ENCODE peak calls at places on chromosomes 11 and 22, in nine cellular contexts. B is prostate gland; V is tibial artery; A is GM12865; Y is left lung; U is Jurkat, Clone E6-1; I is NT2/D1; O is cardiac fibroblast; P is astrocyte of the cerebellum. W is an unnamed sample.

GRCh38 chr11:113131036-113131775 is 170.0 kb downstream of the NCAM1 start:
- DNase-seq in B (no peak), V (no peak), A (no peak), Y (no peak), U (no peak), I (no peak), O (no peak), P (no peak), W (no peak)

GRCh38 chr11:47399860-47400812 is 8.3 kb upstream of the SLC39A13 start:
- DNase-seq in B (no peak), V (no peak), A (peak; percentile 59), Y (no peak), U (peak; percentile 15), I (no peak), O (no peak), P (no peak), W (no peak)

GRCh38 chr22:38862375-38863329 is 9.4 kb downstream of the CBX6 start:
- DNase-seq in B (no peak), V (peak; percentile 89), A (no peak), Y (no peak), U (no peak), I (no peak), O (peak; percentile 72), P (no peak), W (no peak)

GRCh38 chr11:34650528-34650927 is 29.6 kb downstream of the EHF start:
- DNase-seq in B (no peak), V (no peak), A (peak; percentile 94), Y (peak; percentile 53), U (peak; percentile 93), I (no peak), O (peak; percentile 60), P (peak; percentile 76), W (no peak)

GRCh38 chr11:108221981-108222685 is at the start of gene NPAT:
- DNase-seq in B (no peak), V (peak; percentile 70), A (peak; percentile 53), Y (no peak), U (no peak), I (peak; percentile 11), O (no peak), P (no peak), W (no peak)

GRCh38 chr11:35658028-35658948 is 4.3 kb upstream of the TRIM44 start:
- DNase-seq in B (no peak), V (no peak), A (no peak), Y (no peak), U (no peak), I (no peak), O (no peak), P (no peak), W (no peak)

GRCh38 chr11:124718801-124719200 is 20.9 kb upstream of the NRGN start:
- DNase-seq in B (no peak), V (no peak), A (no peak), Y (no peak), U (no peak), I (no peak), O (no peak), P (no peak), W (no peak)

GRCh38 chr11:40306938-40307548 is 1152.4 kb downstream of the LRRC4C start:
- DNase-seq in B (no peak), V (no peak), A (peak; percentile 46), Y (no peak), U (peak; percentile 30), I (peak; percentile 40), O (peak; percentile 64), P (peak; percentile 28), W (no peak)

GRCh38 chr11:1296287-1296686 is 13.1 kb downstream of the TOLLIP start:
- DNase-seq in B (no peak), V (no peak), A (no peak), Y (peak; percentile 16), U (no peak), I (no peak), O (no peak), P (no peak), W (no peak)

GRCh38 chr22:44576311-44577260 is 78.6 kb upstream of the RTL6 start:
- DNase-seq in B (no peak), V (peak; percentile 39), A (no peak), Y (peak; percentile 27), U (no peak), I (no peak), O (no peak), P (no peak), W (no peak)

GRCh38 chr22:44597616-44598015 is 99.6 kb upstream of the RTL6 start:
- DNase-seq in B (no peak), V (no peak), A (no peak), Y (no peak), U (no peak), I (no peak), O (no peak), P (no peak), W (no peak)

GRCh38 chr22:48619721-48620120 is 1208.0 kb downstream of the BRD1 start:
- DNase-seq in B (no peak), V (no peak), A (no peak), Y (no peak), U (no peak), I (no peak), O (no peak), P (no peak), W (no peak)

GRCh38 chr22:47787501-47788227 is 1025.2 kb downstream of the TBC1D22A start:
- DNase-seq in B (no peak), V (no peak), A (no peak), Y (no peak), U (no peak), I (no peak), O (no peak), P (no peak), W (no peak)

GRCh38 chr11:19259487-19260345 is 19.0 kb upstream of the E2F8 start:
- DNase-seq in B (peak; percentile 32), V (peak; percentile 73), A (peak; percentile 71), Y (peak; percentile 47), U (peak; percentile 51), I (no peak), O (peak; percentile 71), P (peak; percentile 13), W (no peak)
- H3K4me3 ChIP-seq in B (no peak overlapping the region), V (peak overlapping the region; percentile 13), A (no peak overlapping the region), Y (no peak overlapping the region), U (no peak overlapping the region), I (no peak overlapping the region), O (no peak overlapping the region), P (no peak overlapping the region), W (peak overlapping the region; percentile 48)

GRCh38 chr11:114164546-114164945 is 105.0 kb downstream of the ZBTB16 start:
- DNase-seq in B (no peak), V (no peak), A (no peak), Y (no peak), U (no peak), I (no peak), O (no peak), P (no peak), W (no peak)
- H3K4me3 ChIP-seq in B (no peak overlapping the region), V (no peak overlapping the region), A (no peak overlapping the region), Y (no peak overlapping the region), U (no peak overlapping the region), I (no peak overlapping the region), O (no peak overlapping the region), P (no peak overlapping the region), W (no peak overlapping the region)

GRCh38 chr11:11468919-11469318 is 115.9 kb upstream of the CSNK2A3 start:
- DNase-seq in B (no peak), V (peak; percentile 83), A (no peak), Y (no peak), U (no peak), I (no peak), O (no peak), P (no peak), W (no peak)
- H3K4me3 ChIP-seq in B (no peak overlapping the region), V (no peak overlapping the region), A (no peak overlapping the region), Y (no peak overlapping the region), U (no peak overlapping the region), I (no peak overlapping the region), O (no peak overlapping the region), P (no peak overlapping the region), W (no peak overlapping the region)

DNA sequence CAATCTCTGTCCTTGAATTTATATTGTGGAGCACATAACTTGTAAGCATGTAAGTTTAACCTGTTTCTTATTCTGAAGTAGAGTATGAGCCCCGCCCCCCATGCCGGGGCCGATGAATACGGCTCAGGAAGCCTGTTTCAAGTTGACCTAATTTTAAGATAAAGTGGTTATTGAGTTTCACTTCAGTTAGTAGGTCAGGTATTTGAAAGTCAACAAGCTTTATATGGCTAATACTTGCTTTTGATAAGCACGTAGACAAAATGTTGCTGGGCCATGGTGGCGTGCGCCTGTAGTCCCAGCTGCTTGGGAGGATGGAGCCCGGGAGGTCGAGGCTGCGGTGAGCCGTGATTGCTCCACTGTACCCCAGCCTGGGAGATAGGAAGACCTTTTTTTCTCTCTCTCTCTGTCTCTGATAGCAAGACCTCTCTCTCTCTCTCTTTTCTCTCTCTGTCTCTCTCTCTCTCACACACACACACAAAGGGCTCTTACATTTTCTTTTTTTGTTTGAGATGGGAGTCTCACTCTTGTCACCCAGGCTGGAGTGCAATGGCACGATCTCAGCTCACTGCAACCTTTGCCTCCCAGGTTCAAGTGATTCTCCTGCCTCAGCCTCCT is 14.4 kb downstream of the YWHAH start:
- DNase-seq in B (no peak), V (no peak), A (no peak), Y (no peak), U (no peak), I (no peak), O (no peak), P (no peak), W (no peak)
- H3K4me3 ChIP-seq in B (no peak overlapping the region), V (no peak overlapping the region), A (no peak overlapping the region), Y (no peak overlapping the region), U (no peak overlapping the region), I (no peak overlapping the region), O (no peak overlapping the region), P (no peak overlapping the region), W (no peak overlapping the region)

GRCh38 chr11:45806937-45807791 is 2.2 kb downstream of the SLC35C1 start:
- DNase-seq in B (no peak), V (peak; percentile 29), A (no peak), Y (no peak), U (no peak), I (no peak), O (no peak), P (no peak), W (no peak)
- H3K4me3 ChIP-seq in B (no peak overlapping the region), V (peak overlapping the region; percentile 4), A (peak overlapping the region; percentile 89), Y (peak overlapping the region; percentile 88), U (no peak overlapping the region), I (no peak overlapping the region), O (peak overlapping the region; percentile 2), P (peak overlapping the region; percentile 57), W (peak overlapping the region; percentile 99)

W was measured in thoracic aorta.